ENCODE peak calls at places on chromosomes 4 and X, in six cellular contexts. N is HepG2, M is heart right ventricle, D is PC-3, A is fibroblast of lung, Z is mammary epithelial cell. S is an unnamed sample.

GRCh38 chr4:112144546-112145325 is 518 bp upstream of the FAM241A start:
- DNase-seq in Z (no peak), D (no peak), N (no peak), A (no peak), M (no peak), S (no peak)

GRCh38 chrX:64975491-64975890 is 759 bp downstream of the ZC4H2 start:
- DNase-seq in D (peak; percentile 42), M (peak; percentile 3), A (peak; percentile 3), Z (peak; percentile 28), N (peak; percentile 2), S (peak; percentile 19)

GRCh38 chr4:23947826-23948225 is 58.0 kb upstream of the PPARGC1A start:
- DNase-seq in A (no peak), Z (no peak), N (no peak), M (no peak), D (no peak), S (no peak)

GRCh38 chrX:119512145-119512800 is 44.0 kb downstream of the SLC25A5 start:
- DNase-seq in N (peak; percentile 75), D (peak; percentile 85), M (peak; percentile 54), Z (peak; percentile 60), A (peak; percentile 69), S (peak; percentile 38)

GRCh38 chr4:13548059-13548983 is 4.0 kb upstream of the NKX3-2 start:
- DNase-seq in N (no peak), Z (no peak), D (peak; percentile 22), A (no peak), M (no peak), S (no peak)

GRCh38 chrX:22147214-22147613 is 115.1 kb downstream of the PHEX start:
- DNase-seq in Z (no peak), A (no peak), D (no peak), M (peak; percentile 8), N (no peak), S (no peak)

GRCh38 chr4:107034091-107034698 is 1.9 kb downstream of the DKK2 start:
- DNase-seq in Z (no peak), A (peak; percentile 50), D (no peak), N (peak; percentile 16), M (no peak), S (peak; percentile 32)

GRCh38 chrX:54043696-54044125 is 562 bp downstream of the PHF8 start:
- DNase-seq in M (no peak), N (no peak), Z (peak; percentile 38), D (peak; percentile 33), A (no peak), S (no peak)

GRCh38 chr4:186740822-186741221 is 17.2 kb upstream of the FAT1 start:
- DNase-seq in N (no peak), D (no peak), M (no peak), Z (no peak), A (no peak), S (no peak)

GRCh38 chrX:7904557-7904956 is 22.7 kb downstream of the PNPLA4 start:
- DNase-seq in A (peak; percentile 11), Z (peak; percentile 9), D (no peak), M (no peak), N (no peak), S (no peak)

GRCh38 chr4:93199492-93199891 is 629.1 kb upstream of the ATOH1 start:
- DNase-seq in M (no peak), A (peak; percentile 65), Z (peak; percentile 28), D (peak; percentile 61), N (peak; percentile 41), S (peak; percentile 13)

GRCh38 chrX:25523574-25523973 is 507.8 kb upstream of the ARX start:
- DNase-seq in Z (peak; percentile 3), A (peak; percentile 57), N (peak; percentile 42), M (peak; percentile 18), D (peak; percentile 23), S (no peak)

GRCh38 chr4:69497886-69498395 is 2.2 kb upstream of the UGT2B4 start:
- DNase-seq in M (no peak), Z (no peak), N (no peak), A (peak; percentile 10), D (peak; percentile 71), S (peak; percentile 10)

GRCh38 chrX:141467442-141467841 is 117.1 kb downstream of the SPANXA1 start:
- DNase-seq in D (peak; percentile 34), N (no peak), M (no peak), Z (no peak), A (no peak), S (no peak)

GRCh38 chr4:57044279-57044678 is 65.6 kb downstream of the POLR2B start:
- DNase-seq in A (peak; percentile 24), Z (no peak), M (no peak), N (no peak), D (no peak), S (no peak)

GRCh38 chr4:185137233-185137925 is 5.7 kb upstream of the SLC25A4 start:
- DNase-seq in D (no peak), N (no peak), Z (no peak), A (no peak), M (peak; percentile 41), S (no peak)

GRCh38 chr4:121457278-121457875 is 76.6 kb upstream of the QRFPR start:
- DNase-seq in N (no peak), Z (no peak), A (no peak), M (no peak), D (no peak), S (no peak)

GRCh38 chrX:86039625-86040568 is 7.5 kb downstream of the CHM start:
- DNase-seq in A (no peak), M (no peak), D (no peak), N (peak; percentile 59), Z (no peak), S (no peak)

GRCh38 chrX:143869018-143869417 is 14.9 kb upstream of the UBE2NL start:
- DNase-seq in N (no peak), D (no peak), A (no peak), M (no peak), Z (no peak), S (no peak)

GRCh38 chrX:17564689-17565409 is 172.4 kb upstream of the SCML1 start:
- DNase-seq in M (no peak), A (peak; percentile 73), Z (peak; percentile 10), N (no peak), D (no peak), S (no peak)

GRCh38 chr4:56619160-56619559 is 61.9 kb downstream of the HOPX start:
- DNase-seq in D (peak; percentile 56), M (no peak), Z (peak; percentile 8), A (peak; percentile 42), N (no peak), S (no peak)

GRCh38 chr4:108270466-108271450 is 102.0 kb upstream of the LEF1 start:
- DNase-seq in A (peak; percentile 93), D (peak; percentile 27), M (no peak), N (no peak), Z (peak; percentile 57), S (peak; percentile 85)

GRCh38 chr4:89158884-89159503 is 47.7 kb downstream of the TIGD2 start:
- DNase-seq in N (peak; percentile 6), A (peak; percentile 75), M (no peak), Z (peak; percentile 35), D (peak; percentile 65), S (no peak)

GRCh38 chrX:1658083-1658463 is 43.2 kb downstream of the ASMT start:
- DNase-seq in A (no peak), D (no peak), M (no peak), N (no peak), Z (no peak), S (no peak)

GRCh38 chr4:180449395-180449956 is 1793.7 kb upstream of the TENM3 start:
- DNase-seq in N (peak; percentile 46), M (no peak), Z (peak; percentile 54), A (peak; percentile 44), D (peak; percentile 57), S (peak; percentile 6)

GRCh38 chr4:133000012-133000411 is 149.1 kb upstream of the PCDH10 start:
- DNase-seq in M (no peak), N (no peak), Z (peak; percentile 27), A (peak; percentile 5), D (no peak), S (peak; percentile 52)

GRCh38 chrX:27336466-27337091 is 126.6 kb downstream of the PPP4R3C start:
- DNase-seq in D (peak; percentile 60), Z (peak; percentile 16), M (no peak), N (peak; percentile 2), A (peak; percentile 26), S (no peak)

GRCh38 chr4:76434901-76435688 is at the start of gene SHROOM3:
- DNase-seq in A (no peak), Z (peak; percentile 62), M (no peak), N (no peak), D (peak; percentile 35), S (peak; percentile 52)

GRCh38 chr4:147117400-147117799 is 171.7 kb upstream of the TTC29 start:
- DNase-seq in N (no peak), M (peak; percentile 18), A (peak; percentile 55), Z (no peak), D (no peak), S (no peak)

GRCh38 chrX:57227691-57228090 is 58.8 kb upstream of the FAAH2 start:
- DNase-seq in Z (peak; percentile 36), D (peak; percentile 66), M (no peak), N (no peak), A (no peak), S (no peak)

DNA sequence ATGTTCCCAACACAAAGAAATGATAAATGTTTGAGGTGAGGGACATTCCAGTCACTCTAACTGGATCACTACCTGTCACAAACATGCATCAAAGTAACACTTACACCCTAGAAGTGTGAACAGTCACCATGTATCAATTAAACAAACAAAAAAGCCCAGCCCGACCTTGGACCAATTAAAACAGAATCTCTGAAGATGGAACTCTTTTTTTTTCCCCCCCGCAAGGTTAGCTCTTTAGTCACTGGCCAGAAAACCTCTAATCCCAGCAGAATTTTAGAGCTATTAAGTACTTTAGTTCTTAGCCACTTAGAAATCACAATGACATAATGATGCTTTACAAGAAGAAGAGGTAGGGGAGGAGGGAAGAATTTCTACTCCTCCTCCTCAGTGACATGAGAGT is 154.5 kb downstream of the PALLD start:
- DNase-seq in D (peak; percentile 37), Z (no peak), M (no peak), N (no peak), A (no peak), S (no peak)
- H3K4me1 ChIP-seq in D (peaks cover 35% of the 10 kb centered on the region), Z (peaks cover 25% of the 10 kb centered on the region), M (peaks cover 33% of the 10 kb centered on the region), N (no peaks in the 10 kb centered on the region), A (no peaks in the 10 kb centered on the region), S (peaks cover 31% of the 10 kb centered on the region)

GRCh38 chr4:178599521-178599920 is 1157.3 kb upstream of the AGA start:
- DNase-seq in D (peak; percentile 32), N (no peak), Z (no peak), A (peak; percentile 9), M (no peak), S (no peak)
- TF ChIP-seq CTCF in D (peak; percentile 62), N (no peak), Z (no peak), A (peak; percentile 8), M (no peak), S (no peak)

GRCh38 chr4:37680089-37680488 is 6.1 kb downstream of the RELL1 start:
- DNase-seq in A (no peak), M (no peak), N (no peak), Z (no peak), D (no peak), S (no peak)
- H3K4me1 ChIP-seq in A (peaks cover 2% of the 10 kb centered on the region), M (peaks cover 72% of the 10 kb centered on the region), N (peaks cover 55% of the 10 kb centered on the region), Z (peaks cover 22% of the 10 kb centered on the region), D (peaks cover 1% of the 10 kb centered on the region), S (peaks cover 8% of the 10 kb centered on the region)

DNA sequence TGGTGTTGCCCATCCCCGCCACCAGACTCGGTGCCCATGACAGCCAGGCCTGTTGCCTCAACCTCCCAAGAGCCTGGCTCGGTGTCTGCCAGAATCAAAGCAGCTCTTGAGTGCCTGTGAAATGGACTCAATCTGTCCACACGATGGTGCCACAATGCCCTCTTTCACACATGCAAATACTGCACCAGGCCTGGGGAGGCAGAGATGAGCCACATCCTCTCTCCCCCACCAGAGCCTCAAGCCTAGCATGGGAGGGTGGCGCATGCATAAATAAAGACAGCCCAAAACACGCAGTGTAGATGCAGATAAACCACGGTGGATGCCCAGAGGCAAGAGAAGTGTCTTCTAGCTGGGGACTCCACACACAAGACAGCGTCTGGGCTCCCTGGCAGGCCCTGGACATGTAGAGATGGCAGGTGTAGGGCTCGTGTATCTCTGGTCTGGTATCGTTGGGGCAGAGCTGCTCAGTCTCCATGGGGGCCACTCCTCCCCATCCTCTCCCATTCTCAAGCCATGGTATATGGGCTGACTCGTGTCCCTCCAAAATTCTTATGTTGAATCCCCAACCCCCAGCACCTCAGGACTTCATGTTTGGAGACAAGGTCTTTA is 65.6 kb downstream of the JAKMIP1 start:
- DNase-seq in N (peak; percentile 48), Z (no peak), A (no peak), M (no peak), D (peak; percentile 32), S (no peak)
- TF ChIP-seq CTCF in N (peak; percentile 60), Z (no peak), A (no peak), M (no peak), D (peak; percentile 58), S (no peak)